ENCODE peak calls at places on chromosomes 11 and 22, in nine cellular contexts. J is NCI-H1417; Y is BJ; B is lung; Z is ovary; C is A172; F is A549; K is activated naive CD4-positive, alpha-beta T cell treated with anti-CD3 and anti-CD28 coated beads, Interleukin-2, amount 10 ng/mL, durations not matched to agents 7 days and 5 days; L is fibroblast of mammary gland. P is an unnamed sample.

GRCh38 chr22:44400763-44401060 is 88.0 kb upstream of the SHISAL1 start:
- DNase-seq in Z (no peak), C (no peak), Y (no peak), K (no peak), F (no peak), L (no peak), B (no peak), J (no peak), P (no peak)

GRCh38 chr22:23392420-23393121 is 187.5 kb downstream of the IGLL1 start:
- DNase-seq in J (no peak), L (no peak), K (no peak), F (no peak), Z (no peak), Y (no peak), B (no peak), C (no peak), P (no peak)

GRCh38 chr22:44719586-44720368 is 17.8 kb downstream of the PRR5 start:
- DNase-seq in Y (no peak), L (no peak), K (no peak), B (no peak), J (no peak), Z (peak), C (no peak), F (no peak), P (no peak)

GRCh38 chr11:22809893-22810292 is 19.7 kb downstream of the SVIP start:
- DNase-seq in B (no peak), L (no peak), Y (no peak), F (no peak), K (no peak), Z (no peak), J (no peak), C (no peak), P (no peak)

GRCh38 chr11:57640068-57640800 is 9.5 kb downstream of the YPEL4 start:
- DNase-seq in B (no peak), K (no peak), L (no peak), Z (no peak), C (no peak), F (no peak), J (no peak), Y (no peak), P (no peak)

GRCh38 chr11:69864930-69865661 is 45.9 kb upstream of the FGF3 start:
- DNase-seq in Z (no peak), Y (no peak), F (no peak), B (no peak), L (no peak), J (no peak), K (no peak), C (no peak), P (no peak)

GRCh38 chr11:126111458-126112116 is 48.9 kb upstream of the CDON start:
- DNase-seq in Z (no peak), J (no peak), B (no peak), F (no peak), K (no peak), L (no peak), C (no peak), Y (no peak), P (no peak)

GRCh38 chr11:107563702-107564101 is 1.8 kb downstream of the ALKBH8 start:
- DNase-seq in J (peak), K (peak), B (no peak), C (peak), L (peak), F (peak), Y (no peak), Z (no peak), P (peak)

GRCh38 chr11:77823775-77824174 is 2.8 kb downstream of the AAMDC start:
- DNase-seq in F (no peak), B (no peak), Z (no peak), Y (no peak), L (peak), J (no peak), K (no peak), C (no peak), P (no peak)

GRCh38 chr11:86737752-86738151 is 62.6 kb upstream of the PRSS23 start:
- DNase-seq in C (no peak), Y (no peak), Z (no peak), F (peak), B (no peak), L (peak), J (no peak), K (no peak), P (no peak)

GRCh38 chr11:1772270-1773130 is 8.8 kb upstream of the CTSD start:
- DNase-seq in J (peak), C (peak), Z (no peak), Y (peak), K (peak), F (peak), B (peak), L (peak), P (peak)

GRCh38 chr11:125147280-125147679 is 17.3 kb upstream of the PKNOX2 start:
- DNase-seq in L (no peak), B (no peak), Y (no peak), J (no peak), Z (no peak), F (no peak), K (no peak), C (no peak), P (no peak)

GRCh38 chr22:37260939-37261338 is 16.9 kb upstream of the RAC2 start:
- DNase-seq in J (peak), B (peak), Y (no peak), F (peak), L (peak), Z (peak), C (no peak), K (peak), P (peak)

GRCh38 chr11:102712140-102712539 is 6.6 kb upstream of the MMP27 start:
- DNase-seq in J (no peak), F (no peak), C (no peak), K (no peak), Z (no peak), B (no peak), Y (no peak), L (no peak), P (no peak)

GRCh38 chr11:57251491-57252104 is 14.5 kb upstream of the APLNR start:
- DNase-seq in F (no peak), Z (no peak), J (no peak), Y (no peak), K (no peak), C (no peak), B (no peak), L (peak), P (no peak)

GRCh38 chr22:19064354-19065054 is 57.7 kb downstream of the DGCR2 start:
- DNase-seq in B (no peak), L (no peak), C (no peak), F (no peak), J (no peak), Y (no peak), Z (no peak), K (no peak), P (no peak)

P was measured in psoas muscle.